ENCODE peak calls at places on chromosomes 16 and 17, in ten cellular contexts. H is AG09309, Z is OCI-LY7, K is A673, P is left ventricle myocardium inferior, X is neural crest cell, T is heart left ventricle, B is colonic mucosa, I is cardiac muscle cell, R is brain microvascular endothelial cell. O is an unnamed sample.

GRCh38 chr16:22665803-22666202 is 148.2 kb upstream of the HS3ST2 start:
- DNase-seq in P (no peak), B (no peak), H (no peak), R (no peak), X (no peak), K (no peak), I (no peak), Z (no peak), T (no peak), O (no peak)

GRCh38 chr17:74872313-74873035 is at the start of gene FDXR:
- DNase-seq in H (no peak), I (no peak), T (no peak), P (no peak), R (no peak), K (peak), B (no peak), Z (no peak), X (no peak), O (no peak)

GRCh38 chr17:42421479-42422332 is 1.4 kb downstream of the CAVIN1 start:
- DNase-seq in R (peak), T (peak), H (no peak), Z (no peak), X (no peak), I (peak), B (no peak), K (no peak), P (peak), O (no peak)

GRCh38 chr16:19559242-19559910 is 3.9 kb downstream of the VPS35L start:
- DNase-seq in I (peak), T (no peak), X (peak), R (peak), P (no peak), Z (peak), H (peak), B (peak), K (peak), O (peak)

GRCh38 chr17:43900858-43901754 is 6.2 kb downstream of the MPP2 start:
- DNase-seq in R (no peak), Z (no peak), P (no peak), K (no peak), X (peak), I (no peak), H (no peak), B (no peak), T (no peak), O (no peak)

GRCh38 chr17:64403881-64404460 is 13.3 kb upstream of the PECAM1 start:
- DNase-seq in Z (no peak), P (no peak), X (no peak), T (no peak), I (no peak), B (no peak), R (no peak), K (no peak), H (no peak), O (no peak)

GRCh38 chr17:78532922-78533640 is 44.1 kb downstream of the DNAH17 start:
- DNase-seq in K (peak), R (peak), B (no peak), P (no peak), Z (no peak), H (peak), T (no peak), I (no peak), X (no peak), O (peak)

GRCh38 chr16:87927195-87927562 is 9.2 kb downstream of the CA5A start:
- DNase-seq in H (no peak), Z (no peak), B (no peak), X (no peak), K (no peak), T (no peak), P (no peak), I (no peak), R (no peak), O (no peak)

GRCh38 chr16:22296225-22297113 is 740 bp upstream of the POLR3E start:
- DNase-seq in R (no peak), T (no peak), X (no peak), B (no peak), H (no peak), P (no peak), K (peak), I (no peak), Z (peak), O (no peak)

GRCh38 chr17:32519769-32520701 is 33.2 kb downstream of the CDK5R1 start:
- DNase-seq in H (no peak), T (peak), K (no peak), B (peak), X (no peak), I (no peak), P (no peak), Z (no peak), R (no peak), O (no peak)

GRCh38 chr17:49440581-49440980 is 25.9 kb upstream of the PHB1 start:
- DNase-seq in H (no peak), T (no peak), P (no peak), K (no peak), Z (peak), B (no peak), R (no peak), X (no peak), I (no peak), O (no peak)

GRCh38 chr17:63880706-63881105 is 1.0 kb downstream of the GH2 start:
- DNase-seq in X (no peak), Z (no peak), I (no peak), B (no peak), K (no peak), H (no peak), R (no peak), T (no peak), P (no peak), O (no peak)

GRCh38 chr16:49969356-49970030 is 55.5 kb upstream of the CNEP1R1 start:
- DNase-seq in K (no peak), Z (no peak), P (peak), X (no peak), T (no peak), R (peak), B (no peak), H (no peak), I (peak), O (no peak)

GRCh38 chr17:39027037-39027436 is 59.8 kb upstream of the FBXO47 start:
- DNase-seq in P (peak), X (no peak), Z (no peak), K (peak), B (peak), H (no peak), R (no peak), I (peak), T (peak), O (no peak)

GRCh38 chr17:77691216-77692085 is 267.1 kb upstream of the TNRC6C start:
- DNase-seq in R (no peak), Z (peak), H (no peak), K (no peak), T (no peak), I (no peak), P (no peak), B (no peak), X (no peak), O (no peak)

GRCh38 chr17:61635913-61636432 is 45.0 kb upstream of the NACA2 start:
- DNase-seq in X (peak), I (peak), T (no peak), R (peak), B (peak), Z (peak), H (no peak), K (peak), P (no peak), O (peak)

GRCh38 chr16:80966617-80967016 is 40.1 kb downstream of the CMC2 start:
- DNase-seq in I (no peak), H (no peak), T (no peak), K (no peak), Z (no peak), P (no peak), X (no peak), R (no peak), B (no peak), O (no peak)

GRCh38 chr17:21513012-21513570 is 136.9 kb downstream of the KCNJ12 start:
- DNase-seq in P (peak), I (peak), B (peak), R (peak), X (peak), Z (peak), K (peak), H (peak), T (peak), O (peak)

GRCh38 chr17:82648761-82649474 is 674 bp upstream of the WDR45B start:
- DNase-seq in Z (peak), B (peak), K (peak), R (no peak), X (peak), T (peak), H (no peak), P (peak), I (peak), O (no peak)

GRCh38 chr17:8740486-8740885 is 4.2 kb downstream of the CCDC42 start:
- DNase-seq in H (no peak), B (no peak), P (no peak), Z (peak), K (peak), R (no peak), I (peak), T (no peak), X (no peak), O (no peak)

GRCh38 chr17:82457790-82458129 is 781 bp upstream of the NARF start:
- DNase-seq in H (no peak), I (no peak), T (no peak), B (no peak), R (no peak), X (no peak), Z (no peak), K (no peak), P (no peak), O (no peak)

GRCh38 chr17:80751460-80752368 is 207.1 kb downstream of the RPTOR start:
- DNase-seq in P (no peak), I (no peak), T (no peak), K (no peak), B (peak), X (no peak), H (peak), Z (no peak), R (peak), O (no peak)

GRCh38 chr17:56798916-56799315 is 34.8 kb downstream of the C17orf67 start:
- DNase-seq in R (no peak), I (peak), P (no peak), K (peak), H (no peak), X (no peak), T (no peak), Z (no peak), B (no peak), O (no peak)

GRCh38 chr16:87731607-87732006 is 34.2 kb downstream of the KLHDC4 start:
- DNase-seq in B (no peak), P (no peak), X (no peak), Z (no peak), H (no peak), I (no peak), T (no peak), R (no peak), K (no peak), O (no peak)

GRCh38 chr17:69711504-69711903 is 297.0 kb downstream of the MAP2K6 start:
- DNase-seq in H (no peak), B (no peak), T (no peak), X (no peak), Z (no peak), P (no peak), I (no peak), R (no peak), K (no peak), O (peak)

GRCh38 chr16:22360963-22361659 is 13.3 kb downstream of the CDR2 start:
- DNase-seq in T (no peak), K (peak), R (no peak), B (no peak), I (no peak), X (no peak), H (no peak), Z (no peak), P (no peak), O (no peak)

GRCh38 chr16:22630242-22630641 is 119.6 kb downstream of the NPIPB5 start:
- DNase-seq in R (no peak), X (no peak), H (no peak), B (no peak), T (no peak), Z (no peak), I (no peak), K (no peak), P (no peak), O (no peak)

GRCh38 chr17:81866440-81867122 is 4.6 kb downstream of the ARHGDIA start:
- DNase-seq in Z (peak), R (peak), I (no peak), P (no peak), K (no peak), X (no peak), H (no peak), B (no peak), T (no peak), O (no peak)

GRCh38 chr16:16183562-16183961 is 39.7 kb downstream of the ABCC6 start:
- DNase-seq in X (peak), I (no peak), Z (peak), P (no peak), H (no peak), T (no peak), B (no peak), K (no peak), R (no peak), O (no peak)
- TF ChIP-seq CTCF in X (peak), I (peak), Z (peak), P (no peak), H (peak), T (no peak), B (no peak), K (peak), R (peak), O (peak)

GRCh38 chr17:4593021-4593797 is 8.9 kb downstream of the SMTNL2 start:
- DNase-seq in R (no peak), B (no peak), H (no peak), K (no peak), Z (no peak), X (no peak), T (no peak), P (no peak), I (no peak), O (no peak)

GRCh38 chr17:4591529-4591928 is 7.2 kb downstream of the SMTNL2 start:
- DNase-seq in I (no peak), R (peak), X (no peak), T (no peak), P (no peak), B (no peak), H (no peak), Z (no peak), K (no peak), O (no peak)

GRCh38 chr17:4592240-4593005 is 8.1 kb downstream of the SMTNL2 start:
- DNase-seq in X (no peak), K (no peak), H (no peak), B (no peak), I (no peak), T (no peak), R (no peak), P (no peak), Z (no peak), O (no peak)

GRCh38 chr17:4596636-4597380 is 12.5 kb downstream of the SMTNL2 start:
- DNase-seq in K (no peak), P (no peak), X (no peak), H (no peak), Z (no peak), R (no peak), I (no peak), B (no peak), T (no peak), O (no peak)

DNA sequence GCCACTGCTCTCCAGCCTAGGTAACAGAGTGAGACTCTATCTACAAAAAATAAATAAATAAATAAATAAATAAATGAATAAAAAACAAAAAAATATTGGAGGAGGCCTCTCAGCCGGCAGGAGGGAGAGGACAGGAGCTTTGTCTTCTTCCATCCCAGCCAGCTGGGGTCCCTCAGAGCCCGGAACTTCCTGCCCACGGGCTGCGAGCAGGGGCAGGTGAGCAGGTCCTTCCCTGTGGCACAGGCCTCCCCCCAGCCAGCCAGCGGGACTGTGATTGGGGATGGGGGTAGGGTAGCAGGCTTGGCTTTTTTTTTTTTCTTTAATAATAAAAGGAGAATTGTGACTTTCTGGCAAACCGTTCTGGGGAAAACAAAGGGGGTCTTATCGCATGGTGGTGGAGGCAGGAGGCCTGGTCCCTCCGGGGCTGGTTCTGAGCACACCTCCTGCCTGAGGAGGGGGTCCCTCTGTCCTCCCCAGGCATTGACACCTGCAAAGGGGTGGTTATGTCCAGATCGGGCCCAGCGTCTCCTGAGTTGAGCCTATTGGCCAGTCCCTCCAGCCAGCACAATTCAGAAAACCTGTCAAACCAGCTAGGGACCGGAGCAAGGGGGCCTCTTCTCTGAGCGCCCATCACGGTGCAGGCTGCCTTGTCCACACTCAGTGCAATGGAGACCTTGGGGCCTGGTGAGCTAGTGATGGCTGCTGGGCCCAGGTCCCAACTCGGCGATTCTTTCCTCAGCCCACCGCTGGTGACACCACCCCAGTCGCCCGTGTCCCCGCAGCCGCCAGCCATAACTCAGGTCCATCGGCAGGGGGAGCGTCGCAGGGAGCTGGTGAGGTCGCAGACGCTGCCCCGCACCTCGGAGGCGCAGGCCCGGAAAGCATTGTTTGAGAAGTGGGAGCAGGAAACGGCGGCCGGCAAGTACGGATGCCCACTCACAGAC is 10.3 kb downstream of the SMTNL2 start:
- DNase-seq in Z (peak), H (no peak), B (peak), R (no peak), I (peak), P (no peak), X (peak), T (no peak), K (no peak), O (no peak)
- TF ChIP-seq CTCF in Z (peak), H (no peak), B (peak), R (peak), I (no peak), P (peak), X (peak), T (peak), K (no peak), O (peak)

GRCh38 chr16:66901626-66902025 is 17.1 kb downstream of the CDH16 start:
- DNase-seq in X (no peak), H (no peak), Z (no peak), I (no peak), K (no peak), P (peak), B (no peak), R (no peak), T (peak), O (no peak)
- TF ChIP-seq CTCF in X (no peak), H (no peak), Z (no peak), I (no peak), K (no peak), P (no peak), B (no peak), R (no peak), T (no peak), O (no peak)

GRCh38 chr17:50834126-50834785 is 1.1 kb upstream of the WFIKKN2 start:
- DNase-seq in I (no peak), R (no peak), B (no peak), X (no peak), K (no peak), P (no peak), Z (no peak), T (no peak), H (no peak), O (no peak)
- TF ChIP-seq CTCF in I (no peak), R (no peak), B (no peak), X (no peak), K (no peak), P (no peak), Z (no peak), T (no peak), H (no peak), O (no peak)